ENCODE peak calls at places on chromosome 18, in four cellular contexts. R, K, Z and X are unnamed samples.

GRCh38 chr18:8526316-8526715 is 82.9 kb upstream of the RAB12 start:
- DNase-seq in R (no peak), K (no peak), Z (no peak), X (no peak)

GRCh38 chr18:37364237-37364636 is 201.4 kb downstream of the CELF4 start:
- DNase-seq in R (no peak), K (no peak), Z (peak), X (peak)

GRCh38 chr18:79606621-79607331 is 72.8 kb upstream of the CTDP1 start:
- DNase-seq in R (no peak), K (no peak), Z (no peak), X (peak)

GRCh38 chr18:54932472-54932871 is 26.8 kb downstream of the CCDC68 start:
- DNase-seq in R (no peak), K (no peak), Z (no peak), X (no peak)

GRCh38 chr18:12305930-12306629 is 2.0 kb upstream of the TUBB6 start:
- DNase-seq in R (no peak), K (no peak), Z (no peak), X (no peak)

GRCh38 chr18:48408111-48408726 is 964 bp downstream of the ZBTB7C start:
- DNase-seq in R (no peak), K (no peak), Z (peak), X (peak)

GRCh38 chr18:681985-682384 is 24.5 kb downstream of the TYMS start:
- DNase-seq in R (no peak), K (no peak), Z (no peak), X (no peak)

GRCh38 chr18:10863026-10863425 is 286.3 kb downstream of the PIEZO2 start:
- DNase-seq in R (no peak), K (no peak), Z (no peak), X (no peak)

GRCh38 chr18:73942081-73942625 is 205.5 kb downstream of the FBXO15 start:
- DNase-seq in R (no peak), K (peak), Z (no peak), X (no peak)

GRCh38 chr18:79204889-79205807 is 136.0 kb downstream of the ATP9B start:
- DNase-seq in R (no peak), K (no peak), Z (no peak), X (no peak)